ENCODE peak calls at places on chromosomes 11 and 22, in four cellular contexts. B, F, P and V are unnamed samples.

GRCh38 chr11:34468209-34468841 is 29.6 kb downstream of the CAT start:
- DNase-seq in F (no peak), P (peak), B (peak), V (peak)

GRCh38 chr11:12983331-12983730 is 25.8 kb upstream of the RASSF10 start:
- DNase-seq in F (no peak), P (no peak), B (no peak), V (no peak)

GRCh38 chr22:47716890-47717615 is 954.6 kb downstream of the TBC1D22A start:
- DNase-seq in B (no peak), P (no peak), F (no peak), V (no peak)

GRCh38 chr22:27507066-27507715 is 294.4 kb downstream of the MN1 start:
- DNase-seq in P (no peak), F (no peak), B (no peak), V (peak)

GRCh38 chr11:107011977-107012376 is 6.3 kb downstream of the GUCY1A2 start:
- DNase-seq in F (no peak), B (no peak), P (no peak), V (peak)

GRCh38 chr22:46942816-46943783 is 180.7 kb downstream of the TBC1D22A start:
- DNase-seq in F (no peak), P (no peak), B (no peak), V (no peak)

GRCh38 chr22:27601195-27601594 is 200.4 kb downstream of the MN1 start:
- DNase-seq in P (no peak), B (no peak), F (no peak), V (peak)

GRCh38 chr11:48012051-48012391 is 31.7 kb downstream of the PTPRJ start:
- DNase-seq in B (no peak), P (no peak), F (no peak), V (no peak)

GRCh38 chr22:26835929-26836528 is 178.6 kb downstream of the MIAT start:
- DNase-seq in P (peak), F (no peak), B (peak), V (peak)

GRCh38 chr11:81033779-81034550 is 1593.1 kb upstream of the TENM4 start:
- DNase-seq in B (no peak), P (no peak), F (no peak), V (no peak)

GRCh38 chr11:17012712-17013547 is 1.3 kb downstream of the PLEKHA7 start:
- DNase-seq in P (peak), F (no peak), B (peak), V (peak)

GRCh38 chr22:17946691-17947367 is 77.5 kb downstream of the MICAL3 start:
- DNase-seq in F (no peak), P (peak), B (no peak), V (no peak)

GRCh38 chr22:42891008-42891407 is 33.9 kb upstream of the ARFGAP3 start:
- DNase-seq in P (no peak), F (no peak), B (no peak), V (no peak)

GRCh38 chr11:3959015-3959917 is 103.8 kb downstream of the STIM1 start:
- DNase-seq in P (peak), F (no peak), B (peak), V (peak)

GRCh38 chr22:24424001-24424900 is 3.1 kb upstream of the ADORA2A start:
- DNase-seq in B (peak), F (no peak), P (no peak), V (no peak)
- TF ChIP-seq EZH2 in B (no peak), F (no peak), P (no peak), V (peak)

GRCh38 chr22:23762866-23763578 is at the start of gene C22orf15:
- DNase-seq in B (peak), P (no peak), F (no peak), V (no peak)
- H3K4me2 ChIP-seq in B (peak), P (no peak), F (peak), V (peak)

GRCh38 chr22:39661501-39661841 is 90.9 kb downstream of the CACNA1I start:
- DNase-seq in F (no peak), B (no peak), P (no peak), V (no peak)

GRCh38 chr22:39663751-39664150 is 93.2 kb downstream of the CACNA1I start:
- DNase-seq in P (no peak), F (no peak), B (peak), V (no peak)

GRCh38 chr22:39664485-39665200 is 94.1 kb downstream of the CACNA1I start:
- DNase-seq in B (peak), F (no peak), P (no peak), V (no peak)

GRCh38 chr22:39662677-39663034 is 92.1 kb downstream of the CACNA1I start:
- DNase-seq in P (no peak), F (no peak), B (peak), V (no peak)

GRCh38 chr22:39661842-39662676 is 91.5 kb downstream of the CACNA1I start:
- DNase-seq in P (peak), F (no peak), B (peak), V (no peak)
- H3K4me3 ChIP-seq in P (no peak), F (no peak), B (peak), V (no peak)

GRCh38 chr11:43943931-43944751 is 1.7 kb downstream of the C11orf96 start:
- DNase-seq in F (no peak), P (peak), B (peak), V (peak)

GRCh38 chr11:43941257-43941879 is 1.1 kb upstream of the C11orf96 start:
- DNase-seq in B (no peak), F (no peak), P (no peak), V (no peak)

GRCh38 chr11:43944761-43945311 is 2.4 kb downstream of the C11orf96 start:
- DNase-seq in P (peak), F (no peak), B (peak), V (no peak)

GRCh38 chr11:43943357-43943930 is 1.0 kb downstream of the C11orf96 start:
- DNase-seq in P (no peak), B (no peak), F (no peak), V (no peak)

GRCh38 chr11:43942651-43943356 is 367 bp downstream of the C11orf96 start:
- DNase-seq in F (no peak), P (no peak), B (peak), V (peak)
- TF ChIP-seq EZH2 in F (peak), P (peak), B (peak), V (peak)

DNA sequence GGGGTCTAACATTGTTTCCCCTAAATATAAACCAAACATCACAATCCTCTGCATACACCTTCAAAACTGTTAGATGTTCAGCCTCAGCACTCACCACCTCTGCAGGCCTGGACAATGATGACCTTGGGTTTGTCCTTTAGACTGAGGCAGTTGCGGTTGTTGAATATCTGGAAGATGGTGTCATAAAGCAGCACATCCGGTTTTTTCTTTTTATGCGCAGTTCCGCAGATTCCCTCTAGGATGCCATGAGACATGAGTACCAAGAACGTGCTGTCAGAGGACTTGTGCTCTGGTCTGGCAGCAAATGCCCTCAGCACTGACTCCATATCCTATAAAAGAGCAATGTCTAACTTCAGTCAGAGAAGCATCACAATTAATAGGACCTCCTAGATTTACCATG is 22.8 kb downstream of the CASP5 start:
- DNase-seq in F (no peak), P (peak), B (peak), V (no peak)
- H3K4me2 ChIP-seq in F (no peak), P (no peak), B (no peak), V (no peak)

GRCh38 chr22:30304495-30305244 is 15.4 kb upstream of the CASTOR1 start:
- DNase-seq in P (peak), B (no peak), F (no peak), V (no peak)
- H3K4me3 ChIP-seq in P (no peak), B (no peak), F (peak), V (no peak)

DNA sequence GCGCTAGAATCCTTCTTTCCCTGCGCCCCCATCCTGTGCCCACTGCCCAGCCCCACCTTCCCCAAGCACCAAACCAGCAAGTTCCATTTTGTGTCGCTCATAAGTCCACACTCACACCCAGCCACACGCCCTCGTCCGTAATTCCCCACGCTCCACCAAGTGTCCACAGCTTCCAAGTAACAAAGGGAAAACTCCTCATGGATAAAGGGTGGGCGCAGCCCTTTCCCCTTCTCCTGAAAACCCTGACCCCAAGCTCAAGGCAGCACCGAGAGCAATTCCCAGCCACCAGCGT is 463 bp downstream of the FXYD6 start:
- DNase-seq in P (no peak), B (no peak), F (no peak), V (no peak)
- TF ChIP-seq EZH2 in P (peak), B (no peak), F (no peak), V (peak)

GRCh38 chr11:78349614-78350013 is 68.0 kb downstream of the GAB2 start:
- DNase-seq in F (no peak), P (no peak), B (no peak), V (peak)
- H3K4me2 ChIP-seq in F (peak), P (no peak), B (no peak), V (peak)